ENCODE peak calls at places on chromosome 10, in six cellular contexts. One of them, this sample, is unnamed.

GRCh38 chr10:52533986-52534385 is 219.9 kb downstream of the DKK1 start:
- DNase-seq in GM23338: no peak
- DNase-seq in GM23248: no peak
- DNase-seq in neural progenitor cell: no peak
- DNase-seq in PC-9: no peak
- DNase-seq in PC-3: peak; percentile 76
- DNase-seq in this sample: no peak

GRCh38 chr10:109743141-109744120 is 179.9 kb downstream of the XPNPEP1 start:
- DNase-seq in GM23338: no peak
- DNase-seq in GM23248: no peak
- DNase-seq in neural progenitor cell: no peak
- DNase-seq in PC-9: no peak
- DNase-seq in PC-3: peak; percentile 74
- DNase-seq in this sample: no peak

GRCh38 chr10:14032406-14032998 is 298.2 kb downstream of the FRMD4A start:
- DNase-seq in GM23338: peak; percentile 88
- DNase-seq in GM23248: peak; percentile 17
- DNase-seq in neural progenitor cell: peak; percentile 74
- DNase-seq in PC-9: no peak
- DNase-seq in PC-3: no peak
- DNase-seq in this sample: peak; percentile 45

GRCh38 chr10:26259341-26259740 is 42.8 kb downstream of the GAD2 start:
- DNase-seq in GM23338: no peak
- DNase-seq in GM23248: no peak
- DNase-seq in neural progenitor cell: no peak
- DNase-seq in PC-9: no peak
- DNase-seq in PC-3: no peak
- DNase-seq in this sample: no peak

GRCh38 chr10:89301721-89302445 is at the start of gene IFIT2:
- DNase-seq in GM23338: peak; percentile 8
- DNase-seq in GM23248: peak; percentile 87
- DNase-seq in neural progenitor cell: no peak
- DNase-seq in PC-9: peak; percentile 65
- DNase-seq in PC-3: peak; percentile 71
- DNase-seq in this sample: no peak

GRCh38 chr10:80509108-80509402 is 28.6 kb upstream of the SH2D4B start:
- DNase-seq in GM23338: no peak
- DNase-seq in GM23248: no peak
- DNase-seq in neural progenitor cell: no peak
- DNase-seq in PC-9: no peak
- DNase-seq in PC-3: no peak
- DNase-seq in this sample: no peak

GRCh38 chr10:84613336-84614021 is 285.1 kb downstream of the CCSER2 start:
- DNase-seq in GM23338: peak; percentile 90
- DNase-seq in GM23248: peak; percentile 18
- DNase-seq in neural progenitor cell: peak; percentile 86
- DNase-seq in PC-9: no peak
- DNase-seq in PC-3: peak; percentile 87
- DNase-seq in this sample: peak; percentile 63

GRCh38 chr10:130341325-130341724 is 205.1 kb downstream of the GLRX3 start:
- DNase-seq in GM23338: no peak
- DNase-seq in GM23248: no peak
- DNase-seq in neural progenitor cell: peak; percentile 78
- DNase-seq in PC-9: no peak
- DNase-seq in PC-3: no peak
- DNase-seq in this sample: peak; percentile 74

GRCh38 chr10:86409183-86409582 is 42.6 kb upstream of the GRID1 start:
- DNase-seq in GM23338: no peak
- DNase-seq in GM23248: no peak
- DNase-seq in neural progenitor cell: no peak
- DNase-seq in PC-9: no peak
- DNase-seq in PC-3: no peak
- DNase-seq in this sample: no peak

GRCh38 chr10:86411852-86412550 is 45.4 kb upstream of the GRID1 start:
- DNase-seq in GM23338: no peak
- DNase-seq in GM23248: no peak
- DNase-seq in neural progenitor cell: no peak
- DNase-seq in PC-9: no peak
- DNase-seq in PC-3: no peak
- DNase-seq in this sample: no peak

GRCh38 chr10:86410542-86411124 is 44.0 kb upstream of the GRID1 start:
- DNase-seq in GM23338: no peak
- DNase-seq in GM23248: peak; percentile 72
- DNase-seq in neural progenitor cell: no peak
- DNase-seq in PC-9: peak; percentile 55
- DNase-seq in PC-3: peak; percentile 57
- DNase-seq in this sample: no peak

GRCh38 chr10:86413046-86413728 is 46.6 kb upstream of the GRID1 start:
- DNase-seq in GM23338: no peak
- DNase-seq in GM23248: peak; percentile 45
- DNase-seq in neural progenitor cell: no peak
- DNase-seq in PC-9: no peak
- DNase-seq in PC-3: no peak
- DNase-seq in this sample: no peak

GRCh38 chr10:86411281-86411841 is 44.8 kb upstream of the GRID1 start:
- DNase-seq in GM23338: no peak
- DNase-seq in GM23248: peak; percentile 86
- DNase-seq in neural progenitor cell: no peak
- DNase-seq in PC-9: no peak
- DNase-seq in PC-3: no peak
- DNase-seq in this sample: no peak
- H3F3A ChIP-seq in GM23338: no peaks in the 10 kb centered on the region
- H3F3A ChIP-seq in GM23248: peaks cover 30% of the 10 kb centered on the region
- H3F3A ChIP-seq in neural progenitor cell: no peaks in the 10 kb centered on the region
- H3F3A ChIP-seq in PC-9: no peaks in the 10 kb centered on the region
- H3F3A ChIP-seq in PC-3: no peaks in the 10 kb centered on the region
- H3F3A ChIP-seq in this sample: no peaks in the 10 kb centered on the region

DNA sequence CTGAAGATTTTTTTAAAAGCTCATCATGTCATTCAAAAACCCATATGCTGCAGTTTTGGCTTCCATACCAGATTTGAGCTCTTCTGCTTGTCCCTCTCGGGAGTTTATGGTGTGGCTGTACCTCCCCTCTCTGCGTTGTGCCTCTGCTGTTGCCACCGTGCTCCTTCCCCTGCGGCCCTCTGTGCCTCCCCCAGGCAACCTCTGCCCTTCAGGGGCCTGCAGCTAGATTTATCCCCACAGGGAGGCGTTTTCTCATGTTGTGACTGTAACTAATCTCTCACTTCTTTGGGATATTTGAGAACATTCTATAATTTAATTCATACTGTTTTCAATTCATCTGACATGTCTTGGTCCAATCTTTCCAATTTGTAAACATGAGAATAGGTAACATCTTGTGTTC is 52.7 kb downstream of the TASOR2 start:
- DNase-seq in GM23338: peak; percentile 70
- DNase-seq in GM23248: no peak
- DNase-seq in neural progenitor cell: peak; percentile 45
- DNase-seq in PC-9: no peak
- DNase-seq in PC-3: no peak
- DNase-seq in this sample: no peak
- H3F3A ChIP-seq in GM23338: no peaks in the 10 kb centered on the region
- H3F3A ChIP-seq in GM23248: no peaks in the 10 kb centered on the region
- H3F3A ChIP-seq in neural progenitor cell: no peaks in the 10 kb centered on the region
- H3F3A ChIP-seq in PC-9: no peaks in the 10 kb centered on the region
- H3F3A ChIP-seq in PC-3: no peaks in the 10 kb centered on the region
- H3F3A ChIP-seq in this sample: peaks cover 5% of the 10 kb centered on the region

GRCh38 chr10:87923233-87923632 is 59.8 kb downstream of the PTEN start:
- DNase-seq in GM23338: no peak
- DNase-seq in GM23248: no peak
- DNase-seq in neural progenitor cell: no peak
- DNase-seq in PC-9: no peak
- DNase-seq in PC-3: no peak
- DNase-seq in this sample: no peak

GRCh38 chr10:87921934-87922688 is 58.7 kb downstream of the PTEN start:
- DNase-seq in GM23338: peak; percentile 33
- DNase-seq in GM23248: peak; percentile 22
- DNase-seq in neural progenitor cell: no peak
- DNase-seq in PC-9: no peak
- DNase-seq in PC-3: no peak
- DNase-seq in this sample: no peak

GRCh38 chr10:87928996-87929395 is 65.6 kb downstream of the PTEN start:
- DNase-seq in GM23338: no peak
- DNase-seq in GM23248: no peak
- DNase-seq in neural progenitor cell: no peak
- DNase-seq in PC-9: no peak
- DNase-seq in PC-3: no peak
- DNase-seq in this sample: no peak

GRCh38 chr10:87927091-87927490 is 63.7 kb downstream of the PTEN start:
- DNase-seq in GM23338: no peak
- DNase-seq in GM23248: peak; percentile 20
- DNase-seq in neural progenitor cell: no peak
- DNase-seq in PC-9: no peak
- DNase-seq in PC-3: no peak
- DNase-seq in this sample: no peak

GRCh38 chr10:87925570-87925969 is 62.1 kb downstream of the PTEN start:
- DNase-seq in GM23338: no peak
- DNase-seq in GM23248: no peak
- DNase-seq in neural progenitor cell: no peak
- DNase-seq in PC-9: no peak
- DNase-seq in PC-3: no peak
- DNase-seq in this sample: no peak
- H3F3A ChIP-seq in GM23338: no peaks in the 10 kb centered on the region
- H3F3A ChIP-seq in GM23248: peaks cover 14% of the 10 kb centered on the region
- H3F3A ChIP-seq in neural progenitor cell: no peaks in the 10 kb centered on the region
- H3F3A ChIP-seq in PC-9: no peaks in the 10 kb centered on the region
- H3F3A ChIP-seq in PC-3: no peaks in the 10 kb centered on the region
- H3F3A ChIP-seq in this sample: peaks cover 33% of the 10 kb centered on the region

GRCh38 chr10:124534231-124534798 is 72.7 kb downstream of the LHPP start:
- DNase-seq in GM23338: peak; percentile 41
- DNase-seq in GM23248: no peak
- DNase-seq in neural progenitor cell: peak; percentile 60
- DNase-seq in PC-9: no peak
- DNase-seq in PC-3: no peak
- DNase-seq in this sample: no peak
- H3F3A ChIP-seq in GM23338: peaks cover 10% of the 10 kb centered on the region
- H3F3A ChIP-seq in GM23248: no peaks in the 10 kb centered on the region
- H3F3A ChIP-seq in neural progenitor cell: no peaks in the 10 kb centered on the region
- H3F3A ChIP-seq in PC-9: no peaks in the 10 kb centered on the region
- H3F3A ChIP-seq in PC-3: no peaks in the 10 kb centered on the region
- H3F3A ChIP-seq in this sample: no peaks in the 10 kb centered on the region

GRCh38 chr10:11325817-11326216 is 285.6 kb downstream of the USP6NL start:
- DNase-seq in GM23338: no peak
- DNase-seq in GM23248: peak; percentile 75
- DNase-seq in neural progenitor cell: no peak
- DNase-seq in PC-9: no peak
- DNase-seq in PC-3: no peak
- DNase-seq in this sample: no peak
- H3F3A ChIP-seq in GM23338: no peaks in the 10 kb centered on the region
- H3F3A ChIP-seq in GM23248: peaks cover 6% of the 10 kb centered on the region
- H3F3A ChIP-seq in neural progenitor cell: no peaks in the 10 kb centered on the region
- H3F3A ChIP-seq in PC-9: no peaks in the 10 kb centered on the region
- H3F3A ChIP-seq in PC-3: no peaks in the 10 kb centered on the region
- H3F3A ChIP-seq in this sample: no peaks in the 10 kb centered on the region

GRCh38 chr10:102775201-102775972 is 31.6 kb downstream of the WBP1L start:
- DNase-seq in GM23338: no peak
- DNase-seq in GM23248: no peak
- DNase-seq in neural progenitor cell: no peak
- DNase-seq in PC-9: no peak
- DNase-seq in PC-3: no peak
- DNase-seq in this sample: no peak
- H3F3A ChIP-seq in GM23338: no peaks in the 10 kb centered on the region
- H3F3A ChIP-seq in GM23248: peaks cover 39% of the 10 kb centered on the region
- H3F3A ChIP-seq in neural progenitor cell: peaks cover 34% of the 10 kb centered on the region
- H3F3A ChIP-seq in PC-9: no peaks in the 10 kb centered on the region
- H3F3A ChIP-seq in PC-3: no peaks in the 10 kb centered on the region
- H3F3A ChIP-seq in this sample: peaks cover 18% of the 10 kb centered on the region

DNA sequence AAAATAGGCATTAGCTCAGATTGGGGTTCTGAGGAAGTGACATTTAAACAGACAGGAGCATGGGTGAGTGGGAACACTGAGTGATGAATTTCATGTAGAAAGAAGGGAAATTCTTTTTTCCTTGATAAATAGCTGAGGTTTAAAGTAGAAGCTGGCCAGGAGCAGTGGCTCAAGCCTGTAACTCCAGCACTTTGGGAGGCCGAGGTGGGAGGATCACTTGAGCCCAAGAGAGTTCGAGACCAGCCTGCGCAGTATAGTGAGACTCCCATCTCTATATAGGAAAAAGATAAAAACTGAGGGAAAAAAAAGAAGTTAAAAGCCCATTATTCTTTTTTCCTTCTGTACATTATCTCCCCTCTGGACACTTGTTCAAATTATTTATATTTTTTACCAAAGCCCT is 9.1 kb downstream of the HNRNPF start:
- DNase-seq in GM23338: no peak
- DNase-seq in GM23248: no peak
- DNase-seq in neural progenitor cell: no peak
- DNase-seq in PC-9: no peak
- DNase-seq in PC-3: no peak
- DNase-seq in this sample: no peak
- H3F3A ChIP-seq in GM23338: peaks cover 24% of the 10 kb centered on the region
- H3F3A ChIP-seq in GM23248: peaks cover 45% of the 10 kb centered on the region
- H3F3A ChIP-seq in neural progenitor cell: peaks cover 82% of the 10 kb centered on the region
- H3F3A ChIP-seq in PC-9: peaks cover 94% of the 10 kb centered on the region
- H3F3A ChIP-seq in PC-3: peaks cover 3% of the 10 kb centered on the region
- H3F3A ChIP-seq in this sample: peaks cover 33% of the 10 kb centered on the region

DNA sequence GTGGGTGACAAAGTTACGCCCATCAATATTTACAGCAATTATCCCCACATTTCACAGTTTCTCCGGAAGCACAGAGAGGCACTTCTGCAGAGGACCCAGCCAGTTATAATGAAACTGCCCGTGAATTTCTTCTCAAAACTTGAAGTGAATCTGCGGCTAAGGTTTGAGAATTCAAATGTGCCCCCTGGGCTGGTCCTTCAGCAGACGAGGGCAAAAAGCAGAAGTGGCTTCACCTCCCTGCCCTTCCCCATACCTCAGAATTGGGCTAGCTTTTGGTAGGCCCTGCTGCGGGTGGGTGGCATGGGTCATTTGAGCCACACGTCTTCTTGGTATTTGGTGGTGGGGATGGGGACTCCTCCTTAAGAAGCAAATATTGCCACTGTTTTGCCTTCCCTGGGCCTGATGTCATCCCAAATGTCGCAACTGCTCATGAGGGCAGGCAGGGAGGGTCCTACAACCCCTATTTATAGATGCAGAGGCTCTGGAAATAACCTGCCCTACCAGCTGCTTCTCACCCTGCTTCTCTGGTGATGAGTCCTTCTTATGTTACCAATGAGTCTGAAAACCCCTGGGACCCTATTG is 16.6 kb upstream of the WDFY4 start:
- DNase-seq in GM23338: no peak
- DNase-seq in GM23248: no peak
- DNase-seq in neural progenitor cell: no peak
- DNase-seq in PC-9: no peak
- DNase-seq in PC-3: no peak
- DNase-seq in this sample: no peak
- H3F3A ChIP-seq in GM23338: no peaks in the 10 kb centered on the region
- H3F3A ChIP-seq in GM23248: no peaks in the 10 kb centered on the region
- H3F3A ChIP-seq in neural progenitor cell: peaks cover 9% of the 10 kb centered on the region
- H3F3A ChIP-seq in PC-9: no peaks in the 10 kb centered on the region
- H3F3A ChIP-seq in PC-3: no peaks in the 10 kb centered on the region
- H3F3A ChIP-seq in this sample: no peaks in the 10 kb centered on the region

This sample was measured in SK-N-SH.